ENCODE peak calls at places on chromosomes 16 and 17, in seven cellular contexts. T is cardiac septum; K is CD8-positive, alpha-beta memory T cell; G is Ammon's horn; B is ACHN; L is K562; D is GM20000. Q is an unnamed sample.

GRCh38 chr17:56978441-56979090 is 635 bp downstream of the SCPEP1 start:
- DNase-seq in D (peak; percentile 64), K (no peak), B (no peak), L (peak; percentile 25), G (no peak), T (peak; percentile 33), Q (no peak)

GRCh38 chr16:87127061-87127765 is 190.0 kb downstream of the C16orf95 start:
- DNase-seq in K (no peak), D (no peak), G (no peak), L (no peak), B (no peak), T (peak; percentile 74), Q (no peak)

GRCh38 chr17:41687828-41688640 is 651 bp upstream of the EIF1 start:
- DNase-seq in K (peak; percentile 76), D (no peak), B (peak; percentile 79), L (no peak), T (no peak), G (peak; percentile 52), Q (no peak)

GRCh38 chr16:66618588-66618987 is 14.1 kb downstream of the CMTM3 start:
- DNase-seq in K (no peak), B (peak; percentile 98), G (no peak), L (no peak), D (no peak), T (no peak), Q (peak; percentile 95)

GRCh38 chr17:2828396-2829038 is 32.3 kb downstream of the RAP1GAP2 start:
- DNase-seq in L (peak; percentile 81), K (peak; percentile 80), D (peak; percentile 85), B (peak; percentile 60), T (peak; percentile 90), G (peak; percentile 68), Q (no peak)

GRCh38 chr17:74971069-74971841 is 1.3 kb downstream of the HID1 start:
- DNase-seq in D (no peak), K (no peak), T (no peak), L (no peak), G (no peak), B (no peak), Q (no peak)

GRCh38 chr16:3983081-3983520 is 102.6 kb upstream of the CREBBP start:
- DNase-seq in B (peak; percentile 83), L (peak; percentile 78), G (peak; percentile 77), D (peak; percentile 76), K (peak; percentile 59), T (no peak), Q (no peak)

GRCh38 chr17:14750866-14751265 is 450.0 kb downstream of the HS3ST3B1 start:
- DNase-seq in D (no peak), B (no peak), K (no peak), L (no peak), T (no peak), G (no peak), Q (no peak)

Q was measured in non-pigmented ciliary epithelial cell.